ENCODE peak calls at places on chromosomes 16 and 17, in five cellular contexts. F, P, L, Y and U are unnamed samples.

GRCh38 chr16:1019234-1019933 is 37.8 kb downstream of the SOX8 start:
- DNase-seq in F (no peak), P (no peak), L (no peak), Y (no peak), U (no peak)

GRCh38 chr16:77812856-77813523 is 24.6 kb downstream of the VAT1L start:
- DNase-seq in F (no peak), P (no peak), L (no peak), Y (no peak), U (no peak)

GRCh38 chr16:1559446-1559975 is 26.0 kb downstream of the TMEM204 start:
- DNase-seq in F (no peak), P (no peak), L (no peak), Y (no peak), U (no peak)

GRCh38 chr16:67157106-67157748 is 2.5 kb downstream of the TRADD start:
- DNase-seq in F (no peak), P (no peak), L (no peak), Y (no peak), U (no peak)

GRCh38 chr17:39018267-39019134 is 51.3 kb upstream of the FBXO47 start:
- DNase-seq in F (no peak), P (no peak), L (peak; percentile 12), Y (no peak), U (no peak)

GRCh38 chr17:42362245-42362961 is 25.8 kb downstream of the STAT3 start:
- DNase-seq in F (no peak), P (no peak), L (no peak), Y (no peak), U (no peak)

GRCh38 chr17:4988168-4988567 is 693 bp upstream of the CAMTA2 start:
- DNase-seq in F (no peak), P (no peak), L (no peak), Y (no peak), U (no peak)

GRCh38 chr16:4003166-4003565 is 113.1 kb downstream of the ADCY9 start:
- DNase-seq in F (no peak), P (no peak), L (no peak), Y (no peak), U (no peak)

GRCh38 chr17:80187090-80187489 is 17.3 kb downstream of the CARD14 start:
- DNase-seq in F (peak; percentile 58), P (no peak), L (no peak), Y (no peak), U (no peak)

GRCh38 chr16:68375801-68376536 is 65.2 kb downstream of the PRMT7 start:
- DNase-seq in F (no peak), P (no peak), L (no peak), Y (no peak), U (no peak)

GRCh38 chr17:62782730-62783260 is 25.3 kb downstream of the MARCHF10 start:
- DNase-seq in F (no peak), P (no peak), L (no peak), Y (no peak), U (no peak)

GRCh38 chr16:48478418-48478817 is 93.2 kb upstream of the SIAH1 start:
- DNase-seq in F (no peak), P (no peak), L (no peak), Y (no peak), U (no peak)